ENCODE peak calls at places on chromosomes 13 and 19, in seven cellular contexts. I is CD8-positive, alpha-beta T cell; K is cardiac muscle cell; R is aorta; M is A673; N is adrenal gland; A is hepatocyte. B is an unnamed sample. For H3K4me1, the result is how much of the 10 kb centered on the place peaks cover.

GRCh38 chr13:114011226-114011625 is 37.4 kb upstream of the C13orf46 start:
- DNase-seq in I (no peak), K (no peak), R (peak), M (no peak), N (no peak), A (no peak), B (no peak)

GRCh38 chr19:14160017-14160703 is 23.8 kb upstream of the ASF1B start:
- DNase-seq in I (no peak), K (no peak), R (no peak), M (no peak), N (no peak), A (no peak), B (no peak)

GRCh38 chr13:49635599-49636433 is 7.5 kb downstream of the ARL11 start:
- DNase-seq in I (peak), K (peak), R (no peak), M (no peak), N (peak), A (no peak), B (no peak)

GRCh38 chr13:35903075-35903474 is 228.1 kb downstream of the DCLK1 start:
- DNase-seq in I (no peak), K (no peak), R (no peak), M (no peak), N (no peak), A (no peak), B (no peak)

GRCh38 chr19:44587863-44588752 is 25.3 kb upstream of the IGSF23 start:
- DNase-seq in I (no peak), K (peak), R (no peak), M (peak), N (no peak), A (peak), B (no peak)

GRCh38 chr13:76683168-76683567 is 203.0 kb downstream of the KCTD12 start:
- DNase-seq in I (no peak), K (no peak), R (no peak), M (no peak), N (no peak), A (no peak), B (no peak)

GRCh38 chr19:23101241-23101640 is 15.6 kb upstream of the ZNF730 start:
- DNase-seq in I (no peak), K (no peak), R (no peak), M (no peak), N (no peak), A (no peak), B (no peak)

GRCh38 chr19:907183-907853 is 5.7 kb downstream of the R3HDM4 start:
- DNase-seq in I (no peak), K (no peak), R (no peak), M (no peak), N (no peak), A (no peak), B (no peak)

GRCh38 chr13:58191754-58192153 is 560.2 kb downstream of the PCDH17 start:
- DNase-seq in I (no peak), K (no peak), R (no peak), M (no peak), N (no peak), A (no peak), B (no peak)

GRCh38 chr13:34943675-34944634 is 1.9 kb downstream of the NBEA start:
- DNase-seq in I (no peak), K (no peak), R (no peak), M (no peak), N (no peak), A (no peak), B (no peak)

GRCh38 chr19:3380829-3381228 is 14.4 kb downstream of the NFIC start:
- DNase-seq in I (no peak), K (no peak), R (no peak), M (no peak), N (no peak), A (no peak), B (no peak)
- H3K4me1 ChIP-seq in I (under half), K (under half), R (under half), M (under half), N (half or more), A (under half), B (under half)

GRCh38 chr19:49403404-49404187 is 15.5 kb downstream of the KASH5 start:
- DNase-seq in I (no peak), K (no peak), R (no peak), M (peak), N (no peak), A (no peak), B (no peak)

GRCh38 chr19:49396738-49397505 is 8.9 kb downstream of the KASH5 start:
- DNase-seq in I (no peak), K (no peak), R (no peak), M (no peak), N (no peak), A (no peak), B (no peak)

GRCh38 chr19:49398001-49398615 is 10.1 kb downstream of the KASH5 start:
- DNase-seq in I (no peak), K (no peak), R (no peak), M (no peak), N (no peak), A (no peak), B (no peak)

GRCh38 chr19:49398931-49399330 is 10.9 kb downstream of the KASH5 start:
- DNase-seq in I (no peak), K (no peak), R (no peak), M (no peak), N (no peak), A (no peak), B (no peak)

DNA sequence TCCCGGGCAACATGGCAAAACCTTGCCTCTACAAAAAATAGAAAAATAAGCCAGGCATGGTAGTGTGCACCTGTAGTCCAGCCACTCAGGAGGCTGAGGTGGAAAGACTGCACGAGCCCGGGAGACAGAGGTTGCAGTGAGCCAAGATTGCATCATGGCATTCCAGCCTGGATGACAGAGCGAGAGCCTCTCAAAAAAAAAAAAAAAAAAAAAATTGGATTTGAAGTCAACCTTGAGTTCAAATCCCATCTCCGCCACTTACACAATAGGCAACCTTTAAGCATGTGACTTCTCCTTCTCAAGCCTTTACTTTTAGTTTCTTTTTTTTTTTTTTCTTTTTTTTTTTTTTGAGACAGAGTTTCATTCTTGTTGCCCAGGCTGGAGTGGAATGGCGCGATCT is 12.0 kb downstream of the KASH5 start:
- DNase-seq in I (no peak), K (peak), R (no peak), M (no peak), N (no peak), A (no peak), B (peak)
- H3K4me1 ChIP-seq in I (under half), K (under half), R (under half), M (under half), N (under half), A (under half), B (under half)

DNA sequence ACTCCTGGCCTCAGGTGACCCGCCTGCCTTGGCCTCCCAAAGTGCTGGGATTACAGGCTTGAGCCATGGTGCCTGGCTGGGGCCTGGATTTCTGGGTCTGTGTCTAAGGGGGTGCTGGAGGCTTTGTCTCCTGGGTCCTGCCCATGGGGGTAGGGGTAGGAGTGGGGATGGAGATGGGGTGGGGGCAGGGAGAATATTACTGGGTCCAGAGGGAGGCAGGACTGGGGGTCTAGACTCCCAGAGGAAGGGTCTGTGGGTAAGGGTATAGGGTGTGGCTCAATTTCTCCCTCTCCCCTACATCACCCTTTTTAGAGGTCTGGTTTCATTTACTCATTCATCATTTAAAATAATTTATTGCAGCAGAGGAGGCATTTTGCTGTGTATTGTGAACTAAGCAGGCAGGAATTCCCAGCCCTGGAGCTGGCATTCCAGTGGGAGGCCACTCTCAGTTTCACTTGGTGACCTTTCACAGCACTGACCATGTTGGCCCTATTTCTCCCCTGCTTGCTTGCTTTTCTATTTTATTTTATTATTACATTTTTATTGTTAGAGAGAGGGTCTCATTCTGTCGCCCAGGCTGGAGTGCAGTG is 810 bp upstream of the NFKBID start:
- DNase-seq in I (no peak), K (peak), R (no peak), M (no peak), N (no peak), A (peak), B (no peak)
- H3K4me1 ChIP-seq in I (half or more), K (under half), R (under half), M (under half), N (under half), A (under half), B (under half)

GRCh38 chr13:98576215-98576945 is 527 bp downstream of the STK24 start:
- DNase-seq in I (peak), K (peak), R (peak), M (no peak), N (peak), A (peak), B (peak)

GRCh38 chr13:98575009-98575866 is 1.7 kb downstream of the STK24 start:
- DNase-seq in I (no peak), K (no peak), R (no peak), M (no peak), N (no peak), A (no peak), B (no peak)

GRCh38 chr13:98570929-98571372 is 6.0 kb downstream of the STK24 start:
- DNase-seq in I (no peak), K (no peak), R (no peak), M (no peak), N (peak), A (peak), B (peak)

GRCh38 chr13:98575876-98576214 is 1.1 kb downstream of the STK24 start:
- DNase-seq in I (no peak), K (no peak), R (no peak), M (no peak), N (no peak), A (no peak), B (no peak)

DNA sequence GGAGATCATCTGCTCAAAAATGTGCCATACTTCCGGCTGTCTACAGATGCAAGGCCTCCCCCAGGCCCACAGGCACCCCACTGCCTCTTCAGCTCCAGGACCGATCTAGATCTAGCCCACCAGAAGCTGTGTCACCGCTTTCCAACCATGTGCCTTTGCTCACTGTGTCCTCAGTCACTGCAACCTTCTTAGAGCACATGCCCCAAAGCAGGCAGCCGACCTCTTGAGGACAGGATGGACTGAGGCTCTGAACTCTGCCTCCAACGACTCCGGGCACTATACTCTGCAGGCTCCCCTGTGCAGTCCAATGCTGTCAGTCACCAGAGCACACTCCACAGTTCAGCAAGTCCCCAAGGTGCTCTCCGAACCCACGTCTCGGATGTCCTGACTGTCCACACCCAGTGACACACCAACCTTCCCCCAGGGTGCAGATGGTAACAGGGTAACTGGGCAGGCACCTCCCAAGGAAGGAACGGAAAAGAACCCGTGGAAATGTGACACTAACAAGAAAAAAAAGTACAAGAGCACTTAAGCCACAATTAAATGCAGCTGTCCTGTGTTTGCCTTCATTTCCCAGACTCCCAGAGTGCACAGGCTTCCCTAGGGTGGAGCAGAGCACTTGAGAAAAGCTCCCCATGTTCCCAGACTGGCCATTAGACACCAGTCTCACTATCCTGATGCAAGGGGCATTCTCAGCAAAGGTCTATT is 4.8 kb downstream of the STK24 start:
- DNase-seq in I (no peak), K (no peak), R (no peak), M (peak), N (no peak), A (peak), B (no peak)
- H3K4me1 ChIP-seq in I (half or more), K (under half), R (under half), M (under half), N (half or more), A (under half), B (under half)

DNA sequence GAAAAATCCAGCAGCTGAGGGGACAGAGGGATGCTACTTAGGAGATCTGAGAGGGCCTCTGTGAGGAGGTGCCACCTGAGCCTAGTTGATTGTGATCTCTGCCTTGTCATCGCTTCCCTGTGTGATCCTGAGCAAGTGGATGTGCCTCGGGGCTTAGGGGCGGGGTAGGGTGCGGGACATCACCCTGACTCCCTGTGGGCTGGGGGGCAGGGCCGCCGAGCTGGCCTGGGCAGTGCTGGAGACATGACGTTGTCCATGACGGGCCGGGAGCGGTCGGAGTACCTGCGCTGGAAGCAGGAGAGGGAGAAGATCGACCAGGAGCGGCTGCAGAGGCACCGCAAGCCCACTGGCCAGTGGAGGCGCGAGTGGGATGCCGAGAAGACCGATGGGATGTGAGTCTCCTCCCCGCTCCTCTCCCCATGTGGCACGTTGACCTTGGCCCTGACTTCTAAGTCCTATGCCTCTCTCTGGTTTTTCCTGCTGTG is 8.2 kb upstream of the INAFM1 start:
- DNase-seq in I (no peak), K (no peak), R (no peak), M (no peak), N (peak), A (no peak), B (no peak)
- H3K4me1 ChIP-seq in I (under half), K (under half), R (under half), M (under half), N (under half), A (under half), B (under half)

GRCh38 chr19:18020212-18021067 is 12.5 kb downstream of the ARRDC2 start:
- DNase-seq in I (no peak), K (peak), R (peak), M (no peak), N (peak), A (peak), B (peak)

GRCh38 chr19:18017275-18018083 is 9.5 kb downstream of the ARRDC2 start:
- DNase-seq in I (no peak), K (no peak), R (no peak), M (peak), N (no peak), A (no peak), B (no peak)

GRCh38 chr19:18027151-18027550 is 19.2 kb downstream of the ARRDC2 start:
- DNase-seq in I (no peak), K (no peak), R (no peak), M (no peak), N (no peak), A (no peak), B (no peak)

GRCh38 chr19:18023596-18024212 is 15.7 kb downstream of the ARRDC2 start:
- DNase-seq in I (peak), K (peak), R (peak), M (peak), N (peak), A (no peak), B (no peak)

GRCh38 chr19:18021121-18021755 is 13.3 kb downstream of the ARRDC2 start:
- DNase-seq in I (peak), K (peak), R (peak), M (peak), N (peak), A (no peak), B (peak)
- H3K4me1 ChIP-seq in I (half or more), K (under half), R (under half), M (under half), N (half or more), A (under half), B (under half)

GRCh38 chr13:112453874-112454647 is 77.9 kb downstream of the SPACA7 start:
- DNase-seq in I (no peak), K (no peak), R (no peak), M (no peak), N (no peak), A (no peak), B (peak)
- H3K4me1 ChIP-seq in I (under half), K (under half), R (under half), M (under half), N (under half), A (under half), B (under half)

GRCh38 chr19:40807147-40808020 is 8.4 kb downstream of the EGLN2 start:
- DNase-seq in I (no peak), K (no peak), R (peak), M (no peak), N (no peak), A (peak), B (no peak)

GRCh38 chr19:40809358-40810086 is 10.5 kb downstream of the EGLN2 start:
- DNase-seq in I (no peak), K (no peak), R (peak), M (no peak), N (no peak), A (no peak), B (no peak)

GRCh38 chr19:40808497-40808896 is 9.5 kb downstream of the EGLN2 start:
- DNase-seq in I (no peak), K (no peak), R (peak), M (no peak), N (no peak), A (no peak), B (no peak)

GRCh38 chr19:40806385-40807146 is 7.6 kb downstream of the EGLN2 start:
- DNase-seq in I (peak), K (peak), R (peak), M (peak), N (peak), A (peak), B (peak)

GRCh38 chr19:40808021-40808325 is 9.0 kb downstream of the EGLN2 start:
- DNase-seq in I (no peak), K (no peak), R (no peak), M (no peak), N (no peak), A (no peak), B (no peak)
- H3K4me1 ChIP-seq in I (half or more), K (under half), R (under half), M (under half), N (half or more), A (half or more), B (under half)

GRCh38 chr19:4061683-4062575 is 4.8 kb downstream of the ZBTB7A start:
- DNase-seq in I (no peak), K (no peak), R (peak), M (no peak), N (peak), A (peak), B (no peak)
- H3K4me1 ChIP-seq in I (half or more), K (under half), R (under half), M (under half), N (half or more), A (half or more), B (under half)

DNA sequence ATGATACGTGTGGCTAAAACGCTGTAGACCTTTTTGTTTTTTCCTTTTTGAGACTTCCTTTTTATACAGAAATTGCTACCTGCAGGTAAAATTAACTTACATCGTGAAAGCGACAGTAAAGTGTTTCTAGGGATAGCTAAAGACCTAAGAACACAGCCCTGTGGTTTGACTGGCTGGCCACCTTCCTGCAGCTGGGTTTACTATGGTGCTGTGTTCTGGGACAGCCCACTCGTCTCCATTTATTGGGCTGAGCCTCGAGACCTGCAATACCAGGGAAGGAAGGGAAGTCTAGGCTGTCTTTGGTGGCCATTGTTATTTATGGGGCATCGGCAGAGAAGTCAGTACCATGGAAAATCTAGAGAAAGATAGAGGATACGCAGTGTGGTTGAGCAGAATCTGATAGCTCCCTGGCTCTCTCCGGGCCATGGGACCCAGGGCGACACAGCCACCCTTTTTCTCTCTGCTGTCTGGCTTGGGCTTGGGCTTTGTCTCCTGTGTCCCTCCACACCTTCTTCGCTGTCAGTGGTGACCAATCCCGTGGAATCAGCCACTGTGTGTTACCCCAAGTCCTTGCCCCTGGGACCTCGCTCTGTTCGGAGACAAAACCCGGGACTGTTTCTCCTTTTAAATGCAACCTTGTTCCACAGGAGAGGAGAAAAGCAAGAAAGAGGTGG is 30.9 kb downstream of the ACTN4 start:
- DNase-seq in I (no peak), K (no peak), R (no peak), M (no peak), N (no peak), A (no peak), B (no peak)
- H3K4me1 ChIP-seq in I (under half), K (under half), R (under half), M (under half), N (half or more), A (half or more), B (under half)

B was measured in lung.